ENCODE peak calls at places on chromosome 9, in nine cellular contexts. H is T follicular helper cell; A is stimulated activated effector memory CD8-positive, alpha-beta T cell treated with anti-CD3 and anti-CD28 coated beads, Interleukin-12 subunit alpha, Interleukin-12 subunit beta, amount 100 ng/mL, for 72 hours; Q is astrocyte of the cerebellum; V is WTC11; Z is uterus; B is osteocyte; G is ACHN; O is PC-3. R is an unnamed sample.
A peak's percentile ranks its signal among the peaks of the same experiment; 100 is the strongest.

GRCh38 chr9:97866848-97867247 is 13.8 kb downstream of the FOXE1 start:
- DNase-seq in H (no peak), A (no peak), Q (no peak), V (no peak), Z (no peak), B (no peak), G (no peak), O (no peak), R (no peak)

GRCh38 chr9:118568704-118569103 is 800.5 kb downstream of the BRINP1 start:
- DNase-seq in H (no peak), A (no peak), Q (no peak), V (no peak), Z (no peak), B (no peak), G (no peak), O (no peak), R (no peak)

GRCh38 chr9:87212563-87213154 is 265.4 kb upstream of the GAS1 start:
- DNase-seq in H (no peak), A (no peak), Q (peak; percentile 87), V (peak; percentile 27), Z (no peak), B (no peak), G (no peak), O (peak; percentile 53), R (peak; percentile 13)

GRCh38 chr9:93471135-93471534 is 17.8 kb upstream of the FAM120AOS start:
- DNase-seq in H (no peak), A (no peak), Q (no peak), V (no peak), Z (no peak), B (no peak), G (no peak), O (no peak), R (no peak)

GRCh38 chr9:71521132-71521531 is 247.2 kb downstream of the CEMIP2 start:
- DNase-seq in H (no peak), A (no peak), Q (no peak), V (no peak), Z (no peak), B (no peak), G (no peak), O (no peak), R (no peak)

GRCh38 chr9:118992813-118993747 is 376.2 kb downstream of the BRINP1 start:
- DNase-seq in H (no peak), A (no peak), Q (no peak), V (no peak), Z (no peak), B (no peak), G (no peak), O (no peak), R (no peak)

GRCh38 chr9:76400534-76401096 is 6.4 kb upstream of the RFK start:
- DNase-seq in H (no peak), A (no peak), Q (no peak), V (no peak), Z (no peak), B (no peak), G (no peak), O (peak; percentile 75), R (peak; percentile 55)

GRCh38 chr9:36037580-36038169 is 962 bp downstream of the RECK start:
- DNase-seq in H (no peak), A (no peak), Q (no peak), V (no peak), Z (no peak), B (no peak), G (peak; percentile 52), O (no peak), R (peak; percentile 19)

GRCh38 chr9:22035591-22036011 is 26.5 kb upstream of the CDKN2B start:
- DNase-seq in H (no peak), A (no peak), Q (no peak), V (no peak), Z (no peak), B (no peak), G (no peak), O (no peak), R (no peak)